ENCODE peak calls at places on chromosomes 11 and 22, in four cellular contexts. G, B, A and E are unnamed samples.

GRCh38 chr22:49062155-49063039 is 765.3 kb downstream of the BRD1 start:
- DNase-seq in B (no peak), A (no peak), G (no peak), E (no peak)

GRCh38 chr22:50191041-50191740 is 5.5 kb downstream of the TRABD start:
- DNase-seq in B (no peak), G (no peak), A (peak; percentile 94), E (no peak)

GRCh38 chr11:131561486-131561885 is 191.1 kb downstream of the NTM start:
- DNase-seq in B (peak; percentile 55), G (no peak), A (no peak), E (no peak)

GRCh38 chr11:102312656-102313055 is 4.6 kb upstream of the BIRC3 start:
- DNase-seq in B (peak; percentile 32), G (no peak), A (no peak), E (no peak)

GRCh38 chr11:65047581-65048422 is 6.8 kb downstream of the SAC3D1 start:
- DNase-seq in B (peak; percentile 51), G (no peak), A (no peak), E (no peak)

GRCh38 chr11:19398772-19399542 is 158.2 kb upstream of the E2F8 start:
- DNase-seq in G (no peak), B (peak; percentile 82), A (no peak), E (no peak)

GRCh38 chr11:92828576-92828975 is 140.9 kb upstream of the MTNR1B start:
- DNase-seq in A (no peak), B (no peak), G (peak; percentile 76), E (no peak)

GRCh38 chr11:68663482-68664010 is 20.8 kb upstream of the GAL start:
- DNase-seq in G (no peak), B (no peak), A (no peak), E (no peak)

GRCh38 chr11:124612567-124613245 is 1.5 kb downstream of the PANX3 start:
- DNase-seq in B (peak; percentile 14), A (no peak), G (peak; percentile 40), E (no peak)

GRCh38 chr11:120128392-120129172 is 9.3 kb downstream of the TRIM29 start:
- DNase-seq in G (no peak), A (no peak), B (peak; percentile 93), E (peak; percentile 95)

GRCh38 chr11:116895053-116895757 is 57.8 kb upstream of the APOA1 start:
- DNase-seq in G (peak; percentile 74), B (no peak), A (no peak), E (no peak)

GRCh38 chr11:120267319-120267718 is 27.4 kb downstream of the POU2F3 start:
- DNase-seq in A (peak; percentile 3), G (no peak), B (no peak), E (no peak)

GRCh38 chr11:9922806-9923205 is 258.9 kb downstream of the SWAP70 start:
- DNase-seq in G (peak; percentile 41), A (no peak), B (no peak), E (no peak)

GRCh38 chr11:114085965-114086364 is 26.5 kb downstream of the ZBTB16 start:
- DNase-seq in G (no peak), B (no peak), A (no peak), E (no peak)

GRCh38 chr11:9722893-9723292 is 59.0 kb downstream of the SWAP70 start:
- DNase-seq in B (no peak), G (no peak), A (no peak), E (no peak)

GRCh38 chr22:39215070-39215396 is 29.7 kb downstream of the PDGFB start:
- DNase-seq in B (no peak), A (no peak), G (no peak), E (no peak)

GRCh38 chr11:74493816-74494630 is 499 bp upstream of the LIPT2 start:
- DNase-seq in A (no peak), G (no peak), B (peak; percentile 91), E (peak; percentile 94)

GRCh38 chr22:38412435-38413084 is 42.4 kb downstream of the KCNJ4 start:
- DNase-seq in A (no peak), G (peak; percentile 34), B (peak; percentile 21), E (no peak)

GRCh38 chr11:114131366-114131963 is 72.0 kb downstream of the ZBTB16 start:
- DNase-seq in G (no peak), A (no peak), B (no peak), E (no peak)

GRCh38 chr22:32063701-32064100 is 20.6 kb downstream of the SLC5A1 start:
- DNase-seq in A (no peak), B (no peak), G (no peak), E (no peak)

GRCh38 chr11:1163321-1163910 is 5.7 kb downstream of the MUC5AC start:
- DNase-seq in A (no peak), B (no peak), G (no peak), E (no peak)

GRCh38 chr11:126546191-126546590 is 190.7 kb downstream of the ST3GAL4 start:
- DNase-seq in G (peak; percentile 34), B (peak; percentile 34), A (no peak), E (no peak)

GRCh38 chr11:1326435-1327063 is 17.1 kb upstream of the TOLLIP start:
- DNase-seq in A (no peak), G (no peak), B (peak; percentile 48), E (no peak)

GRCh38 chr22:32050678-32051515 is 7.8 kb downstream of the SLC5A1 start:
- DNase-seq in B (peak; percentile 91), G (no peak), A (no peak), E (peak; percentile 99)

GRCh38 chr11:131758726-131759125 is 388.3 kb downstream of the NTM start:
- DNase-seq in B (no peak), G (no peak), A (no peak), E (no peak)

GRCh38 chr22:20226077-20226716 is 41.9 kb downstream of the RTN4R start:
- DNase-seq in G (peak; percentile 31), A (no peak), B (no peak), E (no peak)

GRCh38 chr11:783581-784015 is 6.3 kb downstream of the CEND1 start:
- DNase-seq in A (no peak), G (peak; percentile 94), B (peak; percentile 94), E (peak; percentile 72)

GRCh38 chr11:128814856-128815705 is 52.0 kb downstream of the KCNJ1 start:
- DNase-seq in A (no peak), G (peak; percentile 94), B (peak; percentile 91), E (peak; percentile 76)

GRCh38 chr11:119759324-119759723 is 30.3 kb upstream of the NECTIN1 start:
- DNase-seq in G (no peak), A (no peak), B (peak; percentile 87), E (peak; percentile 70)

GRCh38 chr11:17014774-17015638 is 792 bp upstream of the PLEKHA7 start:
- DNase-seq in A (no peak), B (peak; percentile 18), G (peak; percentile 82), E (no peak)

GRCh38 chr11:124633355-124633754 is 10.7 kb downstream of the TBRG1 start:
- DNase-seq in G (no peak), B (peak; percentile 31), A (peak; percentile 20), E (no peak)

GRCh38 chr11:101600948-101601347 is 17.1 kb upstream of the TRPC6 start:
- DNase-seq in G (no peak), B (no peak), A (no peak), E (no peak)

GRCh38 chr11:44090539-44090938 is 4.9 kb upstream of the EXT2 start:
- DNase-seq in A (no peak), B (no peak), G (no peak), E (no peak)

GRCh38 chr22:49361164-49361563 is 466.5 kb downstream of the BRD1 start:
- DNase-seq in G (no peak), A (no peak), B (no peak), E (no peak)

GRCh38 chr11:57567210-57567511 is 311 bp downstream of the UBE2L6 start:
- DNase-seq in G (no peak), A (peak; percentile 29), B (peak; percentile 63), E (peak; percentile 16)

GRCh38 chr22:32649515-32650200 is 151.8 kb upstream of the TIMP3 start:
- DNase-seq in G (no peak), B (peak; percentile 89), A (no peak), E (no peak)

GRCh38 chr11:94544832-94545640 is 1.3 kb downstream of the FUT4 start:
- DNase-seq in G (peak; percentile 13), B (peak; percentile 65), A (no peak), E (no peak)

GRCh38 chr11:2534131-2534956 is 89.5 kb downstream of the KCNQ1 start:
- DNase-seq in B (peak; percentile 16), A (no peak), G (no peak), E (peak; percentile 37)
- H3K9me3 ChIP-seq in B (no peaks in the 10 kb centered on the region), A (no peaks in the 10 kb centered on the region), G (no peaks in the 10 kb centered on the region), E (no peaks in the 10 kb centered on the region)

GRCh38 chr11:115500547-115501503 is 3.4 kb downstream of the CADM1 start:
- DNase-seq in G (peak; percentile 25), A (peak; percentile 18), B (no peak), E (peak; percentile 3)
- H3K4me2 ChIP-seq in G (peak overlapping the region; percentile 99), A (peak overlapping the region; percentile 91), B (no peak overlapping the region), E (peak overlapping the region; percentile 98)

GRCh38 chr11:104764718-104765045 is 133.6 kb downstream of the CASP12 start:
- DNase-seq in B (no peak), A (no peak), G (no peak), E (no peak)
- H2AFZ ChIP-seq in B (no peak overlapping the region), A (no peak overlapping the region), G (no peak overlapping the region), E (no peak overlapping the region)

GRCh38 chr11:133547808-133548494 is 15.7 kb upstream of the OPCML start:
- DNase-seq in G (no peak), A (no peak), B (no peak), E (no peak)

GRCh38 chr11:133553885-133554586 is 21.7 kb upstream of the OPCML start:
- DNase-seq in B (no peak), A (no peak), G (peak; percentile 43), E (no peak)

GRCh38 chr11:133548641-133549040 is 16.3 kb upstream of the OPCML start:
- DNase-seq in G (no peak), B (no peak), A (no peak), E (no peak)

GRCh38 chr11:133549796-133550195 is 17.5 kb upstream of the OPCML start:
- DNase-seq in B (no peak), A (no peak), G (no peak), E (no peak)

DNA sequence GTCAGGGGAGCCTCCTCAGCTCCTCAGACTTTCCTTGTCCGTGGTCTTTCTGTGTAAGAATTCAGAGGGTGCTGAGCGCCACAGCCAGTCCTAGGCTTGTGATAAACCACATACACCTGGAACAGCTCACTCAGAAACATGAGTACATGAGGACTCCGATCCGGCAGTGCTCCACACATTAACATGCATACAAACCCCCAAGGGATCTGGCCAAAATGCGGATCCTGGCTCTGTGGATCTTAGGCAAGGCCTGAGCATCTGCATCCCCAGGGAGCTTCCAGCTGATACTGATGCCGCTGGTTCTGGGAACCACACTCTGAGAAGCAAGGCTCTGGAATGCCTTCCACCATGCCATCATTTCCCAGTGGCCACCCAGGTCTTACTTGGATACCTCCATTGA is 20.6 kb upstream of the OPCML start:
- DNase-seq in G (no peak), A (no peak), B (no peak), E (no peak)
- H3K9me3 ChIP-seq in G (no peaks in the 10 kb centered on the region), A (no peaks in the 10 kb centered on the region), B (no peaks in the 10 kb centered on the region), E (no peaks in the 10 kb centered on the region)

GRCh38 chr11:62792193-62792575 is 378 bp upstream of the TMEM223 start:
- DNase-seq in G (peak; percentile 44), A (no peak), B (no peak), E (no peak)
- H3K4me2 ChIP-seq in G (peak overlapping the region; percentile 86), A (peak overlapping the region; percentile 91), B (peak overlapping the region; percentile 78), E (peak overlapping the region; percentile 96)

DNA sequence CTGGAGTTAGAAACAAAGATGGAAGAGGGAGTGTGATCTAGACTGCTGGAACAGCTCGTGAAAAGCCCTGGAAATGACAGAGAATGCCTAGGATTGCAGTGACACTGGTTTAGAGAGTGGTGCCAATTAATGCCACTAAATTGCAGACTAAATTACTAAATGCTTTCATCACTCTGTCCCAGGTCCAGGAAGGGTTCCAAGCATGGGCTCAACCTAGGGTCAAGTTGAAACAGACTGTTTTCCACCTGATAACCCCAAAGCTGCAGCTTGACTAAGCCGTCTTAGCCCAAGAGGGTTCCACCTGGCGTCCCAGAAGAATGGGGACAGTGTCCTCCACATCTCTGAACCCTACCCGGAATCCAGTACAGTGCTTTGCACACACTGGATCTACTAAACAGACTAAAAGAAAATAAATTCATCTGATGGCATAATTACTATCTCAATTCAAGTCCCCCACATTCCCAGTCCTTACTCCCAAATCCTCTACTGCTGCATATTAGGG is 1.1 kb upstream of the CRY2 start:
- DNase-seq in B (no peak), G (no peak), A (no peak), E (no peak)
- H2AFZ ChIP-seq in B (peak overlapping the region; percentile 50), G (no peak overlapping the region), A (peak overlapping the region; percentile 80), E (peak overlapping the region; percentile 84)